ENCODE peak calls at places on chromosomes 1 and 21, in six cellular contexts. One of them, this sample, is unnamed.

GRCh38 chr1:27071049-27071416 is 58.4 kb upstream of the TENT5B start:
- DNase-seq in activated CD4-positive, alpha-beta T cell treated with anti-CD3 and anti-CD28 coated beads for 48 hours: no peak
- DNase-seq in HuH-7: no peak
- DNase-seq in stimulated activated CD8-positive, alpha-beta memory T cell treated with anti-CD3 and anti-CD28 coated beads, Interleukin-7, amount 100 ng/mL, for 24 hours: no peak
- DNase-seq in erythroblast: no peak
- DNase-seq in MCF 10A: no peak
- DNase-seq in this sample: no peak

GRCh38 chr1:114668784-114669561 is 876 bp downstream of the DENND2C start:
- DNase-seq in MCF 10A: peak; percentile 63
- DNase-seq in activated CD4-positive, alpha-beta T cell treated with anti-CD3 and anti-CD28 coated beads for 48 hours: no peak
- DNase-seq in HuH-7: no peak
- DNase-seq in erythroblast: no peak
- DNase-seq in stimulated activated CD8-positive, alpha-beta memory T cell treated with anti-CD3 and anti-CD28 coated beads, Interleukin-7, amount 100 ng/mL, for 24 hours: no peak
- DNase-seq in this sample: no peak

GRCh38 chr1:81594211-81594610 is 206.5 kb upstream of the ADGRL2 start:
- DNase-seq in erythroblast: no peak
- DNase-seq in stimulated activated CD8-positive, alpha-beta memory T cell treated with anti-CD3 and anti-CD28 coated beads, Interleukin-7, amount 100 ng/mL, for 24 hours: no peak
- DNase-seq in HuH-7: no peak
- DNase-seq in activated CD4-positive, alpha-beta T cell treated with anti-CD3 and anti-CD28 coated beads for 48 hours: no peak
- DNase-seq in MCF 10A: no peak
- DNase-seq in this sample: no peak

GRCh38 chr1:2314297-2314802 is 77.0 kb downstream of the MORN1 start:
- DNase-seq in erythroblast: no peak
- DNase-seq in MCF 10A: peak; percentile 31
- DNase-seq in HuH-7: peak; percentile 88
- DNase-seq in activated CD4-positive, alpha-beta T cell treated with anti-CD3 and anti-CD28 coated beads for 48 hours: no peak
- DNase-seq in stimulated activated CD8-positive, alpha-beta memory T cell treated with anti-CD3 and anti-CD28 coated beads, Interleukin-7, amount 100 ng/mL, for 24 hours: no peak
- DNase-seq in this sample: peak; percentile 30

GRCh38 chr1:100353073-100353801 is 931 bp downstream of the CDC14A start:
- DNase-seq in HuH-7: peak; percentile 13
- DNase-seq in activated CD4-positive, alpha-beta T cell treated with anti-CD3 and anti-CD28 coated beads for 48 hours: peak; percentile 59
- DNase-seq in stimulated activated CD8-positive, alpha-beta memory T cell treated with anti-CD3 and anti-CD28 coated beads, Interleukin-7, amount 100 ng/mL, for 24 hours: no peak
- DNase-seq in MCF 10A: no peak
- DNase-seq in erythroblast: no peak
- DNase-seq in this sample: peak; percentile 66

GRCh38 chr1:168081373-168082007 is 55.2 kb downstream of the GPR161 start:
- DNase-seq in HuH-7: no peak
- DNase-seq in activated CD4-positive, alpha-beta T cell treated with anti-CD3 and anti-CD28 coated beads for 48 hours: no peak
- DNase-seq in stimulated activated CD8-positive, alpha-beta memory T cell treated with anti-CD3 and anti-CD28 coated beads, Interleukin-7, amount 100 ng/mL, for 24 hours: no peak
- DNase-seq in MCF 10A: peak; percentile 82
- DNase-seq in erythroblast: no peak
- DNase-seq in this sample: no peak

GRCh38 chr1:178497903-178498478 is 1.2 kb upstream of the CLEC20A start:
- DNase-seq in HuH-7: no peak
- DNase-seq in MCF 10A: no peak
- DNase-seq in activated CD4-positive, alpha-beta T cell treated with anti-CD3 and anti-CD28 coated beads for 48 hours: no peak
- DNase-seq in stimulated activated CD8-positive, alpha-beta memory T cell treated with anti-CD3 and anti-CD28 coated beads, Interleukin-7, amount 100 ng/mL, for 24 hours: no peak
- DNase-seq in erythroblast: no peak
- DNase-seq in this sample: no peak

GRCh38 chr1:237181731-237182317 is 139.8 kb downstream of the RYR2 start:
- DNase-seq in HuH-7: no peak
- DNase-seq in activated CD4-positive, alpha-beta T cell treated with anti-CD3 and anti-CD28 coated beads for 48 hours: no peak
- DNase-seq in MCF 10A: peak; percentile 62
- DNase-seq in erythroblast: no peak
- DNase-seq in stimulated activated CD8-positive, alpha-beta memory T cell treated with anti-CD3 and anti-CD28 coated beads, Interleukin-7, amount 100 ng/mL, for 24 hours: no peak
- DNase-seq in this sample: no peak

GRCh38 chr1:223203011-223203410 is 60.0 kb upstream of the TLR5 start:
- DNase-seq in stimulated activated CD8-positive, alpha-beta memory T cell treated with anti-CD3 and anti-CD28 coated beads, Interleukin-7, amount 100 ng/mL, for 24 hours: no peak
- DNase-seq in HuH-7: no peak
- DNase-seq in erythroblast: no peak
- DNase-seq in MCF 10A: no peak
- DNase-seq in activated CD4-positive, alpha-beta T cell treated with anti-CD3 and anti-CD28 coated beads for 48 hours: no peak
- DNase-seq in this sample: no peak

GRCh38 chr1:248891758-248892157 is 14.3 kb upstream of the PGBD2 start:
- DNase-seq in MCF 10A: no peak
- DNase-seq in activated CD4-positive, alpha-beta T cell treated with anti-CD3 and anti-CD28 coated beads for 48 hours: no peak
- DNase-seq in erythroblast: no peak
- DNase-seq in stimulated activated CD8-positive, alpha-beta memory T cell treated with anti-CD3 and anti-CD28 coated beads, Interleukin-7, amount 100 ng/mL, for 24 hours: no peak
- DNase-seq in HuH-7: no peak
- DNase-seq in this sample: no peak

GRCh38 chr21:37412603-37413360 is 46.2 kb downstream of the DYRK1A start:
- DNase-seq in MCF 10A: no peak
- DNase-seq in stimulated activated CD8-positive, alpha-beta memory T cell treated with anti-CD3 and anti-CD28 coated beads, Interleukin-7, amount 100 ng/mL, for 24 hours: no peak
- DNase-seq in erythroblast: no peak
- DNase-seq in HuH-7: no peak
- DNase-seq in activated CD4-positive, alpha-beta T cell treated with anti-CD3 and anti-CD28 coated beads for 48 hours: no peak
- DNase-seq in this sample: no peak

GRCh38 chr1:88976235-88976634 is 16.2 kb downstream of the KYAT3 start:
- DNase-seq in stimulated activated CD8-positive, alpha-beta memory T cell treated with anti-CD3 and anti-CD28 coated beads, Interleukin-7, amount 100 ng/mL, for 24 hours: no peak
- DNase-seq in erythroblast: no peak
- DNase-seq in activated CD4-positive, alpha-beta T cell treated with anti-CD3 and anti-CD28 coated beads for 48 hours: no peak
- DNase-seq in MCF 10A: no peak
- DNase-seq in HuH-7: no peak
- DNase-seq in this sample: no peak

GRCh38 chr1:209109001-209109785 is 474.3 kb upstream of the CAMK1G start:
- DNase-seq in stimulated activated CD8-positive, alpha-beta memory T cell treated with anti-CD3 and anti-CD28 coated beads, Interleukin-7, amount 100 ng/mL, for 24 hours: no peak
- DNase-seq in MCF 10A: no peak
- DNase-seq in HuH-7: no peak
- DNase-seq in erythroblast: no peak
- DNase-seq in activated CD4-positive, alpha-beta T cell treated with anti-CD3 and anti-CD28 coated beads for 48 hours: no peak
- DNase-seq in this sample: no peak

GRCh38 chr1:96329121-96329520 is 392.5 kb upstream of the PTBP2 start:
- DNase-seq in MCF 10A: no peak
- DNase-seq in erythroblast: no peak
- DNase-seq in HuH-7: no peak
- DNase-seq in stimulated activated CD8-positive, alpha-beta memory T cell treated with anti-CD3 and anti-CD28 coated beads, Interleukin-7, amount 100 ng/mL, for 24 hours: no peak
- DNase-seq in activated CD4-positive, alpha-beta T cell treated with anti-CD3 and anti-CD28 coated beads for 48 hours: no peak
- DNase-seq in this sample: no peak

GRCh38 chr21:31875424-31876097 is 2.7 kb downstream of the HUNK start:
- DNase-seq in activated CD4-positive, alpha-beta T cell treated with anti-CD3 and anti-CD28 coated beads for 48 hours: no peak
- DNase-seq in HuH-7: no peak
- DNase-seq in MCF 10A: no peak
- DNase-seq in stimulated activated CD8-positive, alpha-beta memory T cell treated with anti-CD3 and anti-CD28 coated beads, Interleukin-7, amount 100 ng/mL, for 24 hours: no peak
- DNase-seq in erythroblast: no peak
- DNase-seq in this sample: no peak

GRCh38 chr1:165631403-165632151 is 543 bp downstream of the MGST3 start:
- DNase-seq in HuH-7: peak; percentile 13
- DNase-seq in MCF 10A: peak; percentile 93
- DNase-seq in stimulated activated CD8-positive, alpha-beta memory T cell treated with anti-CD3 and anti-CD28 coated beads, Interleukin-7, amount 100 ng/mL, for 24 hours: peak; percentile 10
- DNase-seq in activated CD4-positive, alpha-beta T cell treated with anti-CD3 and anti-CD28 coated beads for 48 hours: peak; percentile 66
- DNase-seq in erythroblast: peak; percentile 85
- DNase-seq in this sample: peak; percentile 71

GRCh38 chr1:231590453-231591198 is 36.0 kb upstream of the DISC1 start:
- DNase-seq in erythroblast: peak; percentile 54
- DNase-seq in activated CD4-positive, alpha-beta T cell treated with anti-CD3 and anti-CD28 coated beads for 48 hours: peak; percentile 52
- DNase-seq in stimulated activated CD8-positive, alpha-beta memory T cell treated with anti-CD3 and anti-CD28 coated beads, Interleukin-7, amount 100 ng/mL, for 24 hours: no peak
- DNase-seq in HuH-7: peak; percentile 40
- DNase-seq in MCF 10A: peak; percentile 85
- DNase-seq in this sample: peak; percentile 63

GRCh38 chr1:108064255-108064654 is 99.3 kb upstream of the VAV3 start:
- DNase-seq in stimulated activated CD8-positive, alpha-beta memory T cell treated with anti-CD3 and anti-CD28 coated beads, Interleukin-7, amount 100 ng/mL, for 24 hours: no peak
- DNase-seq in erythroblast: no peak
- DNase-seq in activated CD4-positive, alpha-beta T cell treated with anti-CD3 and anti-CD28 coated beads for 48 hours: no peak
- DNase-seq in MCF 10A: no peak
- DNase-seq in HuH-7: no peak
- DNase-seq in this sample: no peak

GRCh38 chr1:92804721-92805169 is 19.8 kb upstream of the EVI5 start:
- DNase-seq in erythroblast: peak; percentile 88
- DNase-seq in activated CD4-positive, alpha-beta T cell treated with anti-CD3 and anti-CD28 coated beads for 48 hours: peak; percentile 11
- DNase-seq in MCF 10A: peak; percentile 77
- DNase-seq in stimulated activated CD8-positive, alpha-beta memory T cell treated with anti-CD3 and anti-CD28 coated beads, Interleukin-7, amount 100 ng/mL, for 24 hours: no peak
- DNase-seq in HuH-7: peak; percentile 36
- DNase-seq in this sample: peak; percentile 12

This sample was measured in activated CD4-positive, alpha-beta memory T cell treated with anti-CD3 and anti-CD28 coated beads for 36 hours.